ENCODE peak calls at places on chromosome 9, in seven cellular contexts. L is NCI-H1092 treated with DMSO at 0.1 percent for 48 hours, P is SHP77, T is T-cell, D is ecto neural progenitor cell, Z is BJ, I is NCI-H2227 treated with DMSO at 0.1 percent for 48 hours. K is an unnamed sample.

GRCh38 chr9:105064248-105065118 is 136.5 kb upstream of the ABCA1 start:
- DNase-seq in Z (peak; percentile 90), T (no peak), I (peak; percentile 54), L (peak; percentile 94), D (peak; percentile 74), P (peak; percentile 81), K (peak; percentile 18)

GRCh38 chr9:81431662-81432061 is 257.7 kb downstream of the TLE1 start:
- DNase-seq in T (no peak), L (no peak), Z (peak; percentile 92), D (no peak), I (no peak), P (no peak), K (no peak)

GRCh38 chr9:129273136-129273895 is 95.3 kb upstream of the IER5L start:
- DNase-seq in D (no peak), I (no peak), Z (no peak), L (no peak), P (no peak), T (no peak), K (no peak)

GRCh38 chr9:89777544-89777943 is 172.7 kb downstream of the GADD45G start:
- DNase-seq in D (no peak), I (no peak), P (no peak), Z (no peak), T (no peak), L (no peak), K (no peak)

GRCh38 chr9:127318651-127319167 is 54.1 kb downstream of the GARNL3 start:
- DNase-seq in D (no peak), L (no peak), Z (no peak), P (no peak), T (no peak), I (no peak), K (no peak)

GRCh38 chr9:136398286-136398685 is 1.7 kb downstream of the SNAPC4 start:
- DNase-seq in D (no peak), Z (no peak), P (no peak), I (no peak), L (no peak), T (no peak), K (no peak)

GRCh38 chr9:5052858-5053257 is 67.8 kb downstream of the JAK2 start:
- DNase-seq in L (no peak), T (no peak), P (no peak), D (no peak), Z (no peak), I (no peak), K (no peak)

GRCh38 chr9:113876806-113877236 is 712 bp downstream of the ZNF618 start:
- DNase-seq in I (no peak), P (no peak), L (peak; percentile 9), T (no peak), Z (no peak), D (no peak), K (no peak)

GRCh38 chr9:20364954-20365353 is 257.3 kb downstream of the MLLT3 start:
- DNase-seq in P (no peak), I (no peak), D (no peak), Z (no peak), L (no peak), T (no peak), K (no peak)

GRCh38 chr9:114370251-114370984 is 17.4 kb downstream of the AKNA start:
- DNase-seq in Z (no peak), I (no peak), T (no peak), D (no peak), L (no peak), P (no peak), K (peak; percentile 48)

GRCh38 chr9:27990524-27990923 is 417.2 kb upstream of the C9orf72 start:
- DNase-seq in Z (no peak), L (no peak), T (no peak), D (no peak), I (no peak), P (no peak), K (no peak)

GRCh38 chr9:110623462-110624025 is 44.0 kb upstream of the SVEP1 start:
- DNase-seq in P (peak; percentile 65), Z (no peak), L (peak; percentile 77), I (no peak), D (no peak), T (no peak), K (no peak)

GRCh38 chr9:125524522-125524921 is 182.5 kb downstream of the MAPKAP1 start:
- DNase-seq in D (no peak), Z (no peak), T (no peak), P (no peak), L (no peak), I (no peak), K (peak; percentile 57)

GRCh38 chr9:995776-996175 is 19.3 kb downstream of the DMRT3 start:
- DNase-seq in I (no peak), D (no peak), Z (no peak), P (no peak), L (no peak), T (no peak), K (no peak)

GRCh38 chr9:37938121-37938906 is 34.4 kb upstream of the SLC25A51 start:
- DNase-seq in T (no peak), L (no peak), I (no peak), D (no peak), Z (peak; percentile 47), P (no peak), K (no peak)

GRCh38 chr9:90698874-90699440 is 56.3 kb upstream of the DIRAS2 start:
- DNase-seq in Z (no peak), T (no peak), D (no peak), P (no peak), I (no peak), L (no peak), K (no peak)

GRCh38 chr9:38144421-38144820 is 75.4 kb upstream of the SHB start:
- DNase-seq in I (no peak), T (no peak), P (no peak), L (no peak), D (no peak), Z (no peak), K (no peak)

GRCh38 chr9:127942152-127943010 is 4.7 kb upstream of the DPM2 start:
- DNase-seq in L (peak; percentile 47), D (peak; percentile 87), Z (no peak), T (no peak), I (peak; percentile 30), P (peak; percentile 66), K (peak; percentile 78)

GRCh38 chr9:108125541-108125940 is 636.0 kb upstream of the KLF4 start:
- DNase-seq in L (no peak), I (no peak), Z (no peak), T (no peak), D (no peak), P (no peak), K (peak; percentile 48)

GRCh38 chr9:7011395-7012067 is 253.8 kb downstream of the KDM4C start:
- DNase-seq in L (no peak), Z (no peak), T (no peak), P (no peak), I (no peak), D (no peak), K (no peak)

GRCh38 chr9:137077758-137078693 is 709 bp downstream of the UAP1L1 start:
- DNase-seq in Z (no peak), D (peak; percentile 57), T (no peak), I (no peak), P (no peak), L (no peak), K (peak; percentile 34)

GRCh38 chr9:113349044-113349433 is 302 bp upstream of the BSPRY start:
- DNase-seq in T (no peak), L (no peak), P (no peak), I (no peak), Z (no peak), D (no peak), K (no peak)

GRCh38 chr9:12916037-12916436 is 141.2 kb downstream of the LURAP1L start:
- DNase-seq in T (no peak), Z (no peak), P (no peak), L (no peak), I (no peak), D (peak; percentile 56), K (no peak)

GRCh38 chr9:133204335-133204992 is 4.6 kb downstream of the OBP2B start:
- DNase-seq in T (no peak), D (no peak), I (no peak), P (no peak), Z (no peak), L (no peak), K (no peak)

GRCh38 chr9:107368696-107369095 is 85.6 kb downstream of the RAD23B start:
- DNase-seq in Z (no peak), T (no peak), D (no peak), I (no peak), P (no peak), L (no peak), K (no peak)

GRCh38 chr9:104580562-104580961 is 11.6 kb downstream of the OR13C8 start:
- DNase-seq in Z (no peak), P (no peak), T (no peak), I (no peak), L (no peak), D (no peak), K (no peak)

GRCh38 chr9:114499528-114499927 is 5.7 kb downstream of the WHRN start:
- DNase-seq in I (no peak), P (no peak), T (no peak), D (peak; percentile 64), Z (no peak), L (peak; percentile 58), K (no peak)

GRCh38 chr9:87007711-87008360 is 60.5 kb upstream of the GAS1 start:
- DNase-seq in L (no peak), I (no peak), P (no peak), Z (peak; percentile 76), D (no peak), T (no peak), K (no peak)

GRCh38 chr9:109560470-109561132 is 62.5 kb upstream of the PTPN3 start:
- DNase-seq in I (no peak), Z (no peak), T (no peak), L (no peak), D (peak; percentile 60), P (no peak), K (peak; percentile 53)

K was measured in WTC11.